ENCODE peak calls at places on chromosomes 5 and 9, in ten cellular contexts. F is fibroblast of mammary gland, O is pancreas, X is astrocyte of the spinal cord, T is adrenal gland, R is ovary, L is tibial nerve, E is AG09309, J is RWPE1, M is AG04449. Q is an unnamed sample.

GRCh38 chr9:107488400-107489143 is 997 bp downstream of the KLF4 start:
- DNase-seq in F (peak; percentile 73), O (peak; percentile 56), X (peak; percentile 28), T (peak; percentile 82), R (peak; percentile 79), L (peak; percentile 76), E (no peak), J (peak; percentile 69), M (no peak), Q (peak; percentile 43)

GRCh38 chr9:130920233-130920632 is 18.8 kb downstream of the FIBCD1 start:
- DNase-seq in F (no peak), O (no peak), X (no peak), T (no peak), R (no peak), L (no peak), E (no peak), J (no peak), M (no peak), Q (no peak)

GRCh38 chr5:78661691-78662090 is 13.1 kb upstream of the LHFPL2 start:
- DNase-seq in F (no peak), O (no peak), X (no peak), T (no peak), R (no peak), L (no peak), E (no peak), J (no peak), M (no peak), Q (no peak)

GRCh38 chr9:77841739-77842386 is 189.7 kb downstream of the GNAQ start:
- DNase-seq in F (no peak), O (no peak), X (no peak), T (no peak), R (no peak), L (no peak), E (no peak), J (no peak), M (no peak), Q (no peak)

GRCh38 chr5:71586052-71586940 is 844 bp upstream of the MCCC2 start:
- DNase-seq in F (peak; percentile 77), O (no peak), X (no peak), T (peak; percentile 37), R (peak; percentile 32), L (no peak), E (no peak), J (no peak), M (no peak), Q (no peak)

GRCh38 chr9:16213781-16214515 is 656.5 kb downstream of the BNC2 start:
- DNase-seq in F (peak; percentile 98), O (no peak), X (peak; percentile 99), T (peak; percentile 74), R (peak; percentile 78), L (peak; percentile 36), E (peak; percentile 89), J (peak; percentile 46), M (peak; percentile 90), Q (peak; percentile 87)

GRCh38 chr9:17031546-17031945 is 103.3 kb upstream of the CNTLN start:
- DNase-seq in F (peak; percentile 16), O (no peak), X (no peak), T (no peak), R (no peak), L (no peak), E (no peak), J (no peak), M (no peak), Q (no peak)

GRCh38 chr5:79464695-79465332 is 49.1 kb downstream of the HOMER1 start:
- DNase-seq in F (peak; percentile 45), O (no peak), X (peak; percentile 36), T (no peak), R (no peak), L (no peak), E (no peak), J (peak; percentile 64), M (no peak), Q (peak; percentile 31)

GRCh38 chr5:110053205-110053604 is 363.5 kb downstream of the MAN2A1 start:
- DNase-seq in F (peak; percentile 20), O (no peak), X (no peak), T (no peak), R (no peak), L (no peak), E (no peak), J (no peak), M (no peak), Q (no peak)

GRCh38 chr9:129094387-129095169 is 13.7 kb downstream of the DOLPP1 start:
- DNase-seq in F (no peak), O (peak; percentile 79), X (no peak), T (peak; percentile 64), R (peak; percentile 77), L (no peak), E (no peak), J (no peak), M (no peak), Q (no peak)

GRCh38 chr5:10987881-10988504 is 227.0 kb upstream of the DAP start:
- DNase-seq in F (peak; percentile 12), O (peak; percentile 83), X (peak; percentile 25), T (peak; percentile 69), R (peak; percentile 32), L (no peak), E (no peak), J (peak; percentile 24), M (no peak), Q (peak; percentile 70)

GRCh38 chr5:134638760-134639201 is 6.2 kb upstream of the SAR1B start:
- DNase-seq in F (no peak), O (peak; percentile 48), X (no peak), T (no peak), R (no peak), L (no peak), E (no peak), J (no peak), M (no peak), Q (no peak)

GRCh38 chr5:50575745-50576144 is 90.7 kb upstream of the PARP8 start:
- DNase-seq in F (no peak), O (no peak), X (no peak), T (no peak), R (no peak), L (no peak), E (no peak), J (no peak), M (no peak), Q (no peak)

DNA sequence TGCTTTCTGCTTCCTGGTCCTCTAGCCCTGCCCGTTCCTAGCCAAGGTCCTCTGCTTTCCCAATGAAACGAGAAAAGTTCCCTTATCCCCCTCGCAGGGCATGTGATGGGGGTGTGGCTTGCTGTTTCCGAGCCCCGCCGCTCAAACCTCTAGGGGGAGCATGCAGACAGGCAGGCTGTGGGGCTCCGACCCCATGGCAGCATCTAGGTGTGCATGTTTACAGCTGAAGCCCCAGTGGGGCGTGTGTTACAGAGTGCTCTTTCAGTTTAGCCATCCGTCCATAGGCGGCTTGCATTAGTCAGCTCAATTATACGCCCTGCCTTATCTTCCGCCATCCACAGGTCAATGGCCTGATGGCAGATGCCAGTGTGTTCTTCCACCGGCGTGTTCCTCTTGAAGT is 48.3 kb upstream of the SPATA31E1 start:
- DNase-seq in F (no peak), O (peak; percentile 16), X (no peak), T (no peak), R (no peak), L (no peak), E (no peak), J (no peak), M (no peak), Q (no peak)
- TF ChIP-seq CTCF in F (peak; percentile 8), O (no peak), X (no peak), T (no peak), R (no peak), L (no peak), E (no peak), J (no peak), M (peak; percentile 11), Q (no peak)

DNA sequence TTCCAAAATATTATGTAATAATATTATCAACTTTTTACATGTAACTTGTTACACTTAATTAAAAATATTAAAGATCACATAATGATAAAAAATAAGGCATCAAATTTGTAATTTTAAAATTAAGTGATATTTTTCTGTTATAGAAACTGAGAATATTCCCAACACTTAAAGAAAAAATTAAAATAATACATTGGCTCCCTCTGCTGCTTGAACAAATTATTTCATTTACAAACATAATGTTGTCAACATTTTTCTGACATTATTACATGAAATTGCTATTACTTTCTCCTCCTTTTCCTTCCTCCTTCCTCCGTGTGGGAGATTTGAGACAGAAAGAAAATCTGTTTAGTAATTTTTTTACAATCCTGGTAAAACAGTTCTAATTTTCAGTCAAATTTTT is 42.3 kb downstream of the RNF180 start:
- DNase-seq in F (peak; percentile 41), O (no peak), X (peak; percentile 42), T (no peak), R (no peak), L (no peak), E (no peak), J (no peak), M (no peak), Q (peak; percentile 34)
- TF ChIP-seq CTCF in F (peak; percentile 23), O (no peak), X (no peak), T (peak; percentile 58), R (peak; percentile 28), L (peak; percentile 22), E (no peak), J (peak; percentile 35), M (no peak), Q (peak; percentile 43)

DNA sequence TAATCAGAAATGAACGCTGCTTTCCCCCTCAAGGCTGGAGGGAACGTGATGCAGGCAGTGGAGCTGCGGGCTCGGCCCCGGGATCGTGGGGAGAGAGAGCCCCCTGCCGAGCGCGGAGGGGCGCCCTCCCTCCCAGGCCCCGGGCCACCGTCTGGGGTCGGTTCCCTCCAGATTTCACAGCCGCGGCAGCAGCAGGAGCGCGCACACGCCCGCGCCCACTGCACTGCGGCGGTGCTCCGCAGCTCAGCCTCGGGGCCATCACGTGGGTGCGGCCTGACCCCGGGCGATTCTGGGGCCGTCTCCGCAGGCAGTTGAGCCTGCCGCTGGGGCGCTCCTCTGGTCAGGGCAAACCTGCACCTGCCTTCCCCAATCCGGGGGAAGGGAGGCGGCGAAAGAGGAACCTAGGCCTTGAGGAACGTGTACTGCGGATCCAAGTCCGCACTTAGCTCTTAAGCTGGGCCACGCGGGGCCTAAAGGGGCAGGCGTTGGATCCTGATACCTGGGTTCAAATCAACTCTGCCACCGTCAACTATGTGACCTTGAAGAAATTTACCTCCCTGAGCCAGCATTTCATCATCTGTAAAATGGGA is 9.4 kb upstream of the DELE1 start:
- DNase-seq in F (no peak), O (peak; percentile 26), X (no peak), T (peak; percentile 74), R (peak; percentile 42), L (no peak), E (no peak), J (no peak), M (no peak), Q (no peak)
- TF ChIP-seq CTCF in F (no peak), O (no peak), X (peak; percentile 14), T (no peak), R (no peak), L (peak; percentile 68), E (peak; percentile 34), J (no peak), M (peak; percentile 26), Q (no peak)

GRCh38 chr9:73200694-73201432 is 49.2 kb downstream of the ANXA1 start:
- DNase-seq in F (peak; percentile 59), O (no peak), X (peak; percentile 46), T (no peak), R (no peak), L (no peak), E (no peak), J (peak; percentile 40), M (no peak), Q (peak; percentile 44)
- TF ChIP-seq CTCF in F (peak; percentile 67), O (peak; percentile 31), X (peak; percentile 42), T (peak; percentile 57), R (no peak), L (peak; percentile 54), E (peak; percentile 48), J (peak; percentile 71), M (peak; percentile 12), Q (peak; percentile 43)